ENCODE peak calls at places on chromosomes 4 and X, in five cellular contexts. L is IMR-90, J is mesenchymal stem cell, F is H1, N is trophoblast cell. T is an unnamed sample.
A peak's percentile ranks its signal among the peaks of the same experiment; 100 is the strongest.

GRCh38 chr4:26779674-26780073 is 81.0 kb upstream of the STIM2 start:
- DNase-seq in L (peak; percentile 48), J (no peak), F (no peak), N (no peak), T (no peak)

GRCh38 chr4:108991929-108992328 is 229.1 kb upstream of the ETNPPL start:
- DNase-seq in L (peak; percentile 79), J (peak; percentile 82), F (no peak), N (peak; percentile 3), T (no peak)

GRCh38 chr4:38109896-38110295 is 149.7 kb downstream of the PTTG2 start:
- DNase-seq in L (no peak), J (peak; percentile 68), F (no peak), N (no peak), T (peak; percentile 72)

GRCh38 chr4:20251061-20251795 is 477 bp upstream of the SLIT2 start:
- DNase-seq in L (peak; percentile 16), J (peak; percentile 18), F (no peak), N (no peak), T (no peak)

GRCh38 chr4:132001542-132001941 is 1147.6 kb upstream of the PCDH10 start:
- DNase-seq in L (peak; percentile 75), J (peak; percentile 54), F (no peak), N (no peak), T (no peak)

GRCh38 chr4:79184461-79184860 is 141.4 kb downstream of the NAA11 start:
- DNase-seq in L (no peak), J (no peak), F (no peak), N (no peak), T (no peak)

GRCh38 chr4:47531241-47531953 is 46.3 kb downstream of the ATP10D start:
- DNase-seq in L (peak; percentile 90), J (peak; percentile 83), F (no peak), N (peak; percentile 35), T (peak; percentile 21)

GRCh38 chr4:114807759-114808404 is 209.3 kb downstream of the UGT8 start:
- DNase-seq in L (peak; percentile 3), J (peak; percentile 39), F (peak; percentile 15), N (peak; percentile 24), T (peak; percentile 44)

GRCh38 chr4:85744950-85745349 is 270.0 kb downstream of the ARHGAP24 start:
- DNase-seq in L (no peak), J (peak; percentile 88), F (no peak), N (no peak), T (no peak)

GRCh38 chrX:97743014-97743413 is 859.3 kb downstream of the RPA4 start:
- DNase-seq in L (no peak), J (no peak), F (no peak), N (no peak), T (no peak)

GRCh38 chrX:115968436-115969252 is 201.9 kb upstream of the AGTR2 start:
- DNase-seq in L (no peak), J (peak; percentile 66), F (peak; percentile 82), N (no peak), T (peak; percentile 26)

GRCh38 chr4:8236141-8236919 is 33.2 kb upstream of the HTRA3 start:
- DNase-seq in L (no peak), J (no peak), F (no peak), N (no peak), T (no peak)

GRCh38 chr4:2811830-2812599 is 19.1 kb downstream of the SH3BP2 start:
- DNase-seq in L (peak; percentile 65), J (peak; percentile 74), F (no peak), N (no peak), T (no peak)

GRCh38 chrX:108590496-108590895 is 145.9 kb downstream of the IRS4 start:
- DNase-seq in L (peak; percentile 8), J (peak; percentile 4), F (no peak), N (peak; percentile 1), T (no peak)

GRCh38 chr4:46392421-46392820 is 2.5 kb upstream of the GABRA2 start:
- DNase-seq in L (peak; percentile 11), J (peak; percentile 48), F (no peak), N (no peak), T (peak; percentile 30)

GRCh38 chr4:31370866-31371465 is 650.8 kb downstream of the PCDH7 start:
- DNase-seq in L (peak; percentile 28), J (peak; percentile 52), F (no peak), N (no peak), T (peak; percentile 39)

GRCh38 chr4:48067536-48067935 is 51.0 kb downstream of the NIPAL1 start:
- DNase-seq in L (no peak), J (no peak), F (no peak), N (peak; percentile 50), T (no peak)

GRCh38 chrX:154019633-154020499 is at the start of gene IRAK1:
- DNase-seq in L (peak; percentile 52), J (peak; percentile 66), F (no peak), N (peak; percentile 32), T (peak; percentile 27)

GRCh38 chr4:122090989-122091388 is 61.1 kb upstream of the BLTP1 start:
- DNase-seq in L (no peak), J (peak; percentile 16), F (no peak), N (no peak), T (no peak)

GRCh38 chr4:8197521-8197920 is 1.6 kb upstream of the SH3TC1 start:
- DNase-seq in L (no peak), J (no peak), F (no peak), N (no peak), T (no peak)

GRCh38 chrX:96372313-96373046 is 312.2 kb upstream of the DIAPH2 start:
- DNase-seq in L (peak; percentile 70), J (peak; percentile 55), F (no peak), N (peak; percentile 10), T (peak; percentile 4)

GRCh38 chr4:44493924-44494323 is 45.3 kb upstream of the KCTD8 start:
- DNase-seq in L (no peak), J (peak; percentile 7), F (no peak), N (no peak), T (peak; percentile 14)

GRCh38 chr4:109703664-109704351 is 563 bp upstream of the CASP6 start:
- DNase-seq in L (no peak), J (peak; percentile 28), F (no peak), N (no peak), T (no peak)

GRCh38 chr4:67886281-67886680 is 2.5 kb upstream of the TMPRSS11D start:
- DNase-seq in L (peak; percentile 61), J (peak; percentile 34), F (no peak), N (no peak), T (no peak)

GRCh38 chr4:106502106-106502699 is 133.6 kb upstream of the GIMD1 start:
- DNase-seq in L (peak; percentile 55), J (peak; percentile 61), F (peak; percentile 44), N (peak; percentile 31), T (peak; percentile 56)

GRCh38 chrX:12307961-12308360 is 169.7 kb downstream of the FRMPD4 start:
- DNase-seq in L (no peak), J (no peak), F (no peak), N (no peak), T (no peak)

GRCh38 chr4:2066011-2066551 is 7.0 kb downstream of the NAT8L start:
- DNase-seq in L (no peak), J (no peak), F (no peak), N (no peak), T (no peak)

GRCh38 chr4:148375581-148375980 is 66.6 kb downstream of the NR3C2 start:
- DNase-seq in L (no peak), J (no peak), F (no peak), N (no peak), T (no peak)

GRCh38 chr4:7414736-7415510 is 19.8 kb downstream of the PSAPL1 start:
- DNase-seq in L (no peak), J (no peak), F (no peak), N (no peak), T (no peak)

GRCh38 chr4:7202391-7202790 is 10.1 kb downstream of the SORCS2 start:
- DNase-seq in L (peak; percentile 37), J (no peak), F (no peak), N (no peak), T (no peak)

GRCh38 chr4:1375051-1375721 is 28.2 kb downstream of the UVSSA start:
- DNase-seq in L (no peak), J (no peak), F (no peak), N (no peak), T (no peak)

GRCh38 chr4:55336138-55337034 is 9.7 kb upstream of the SRD5A3 start:
- DNase-seq in L (no peak), J (no peak), F (no peak), N (no peak), T (no peak)

GRCh38 chr4:1899149-1900086 is 28.2 kb downstream of the NSD2 start:
- DNase-seq in L (peak; percentile 78), J (peak; percentile 85), F (peak; percentile 53), N (peak; percentile 64), T (peak; percentile 74)

GRCh38 chr4:8516996-8517550 is 63.1 kb upstream of the GPR78 start:
- DNase-seq in L (no peak), J (no peak), F (no peak), N (peak; percentile 26), T (no peak)

DNA sequence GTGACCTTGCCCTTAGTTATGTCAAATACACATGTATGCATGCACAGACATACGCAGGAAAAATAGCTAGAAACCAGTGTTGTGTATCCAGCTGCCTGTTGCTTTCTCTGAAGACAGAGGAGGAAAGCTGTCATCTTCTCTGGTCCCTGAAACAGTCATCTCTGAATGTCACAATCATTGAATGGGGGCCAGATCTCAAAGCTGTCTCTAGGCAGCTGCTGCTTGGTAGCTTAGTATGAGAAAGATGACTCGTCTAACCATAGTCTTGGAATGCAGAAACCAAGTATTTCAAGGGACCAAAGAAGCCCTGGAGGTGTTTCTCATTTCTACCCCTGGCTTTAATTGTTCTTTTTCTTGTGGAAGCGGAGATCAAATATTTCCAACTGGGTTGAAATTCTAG is 4.0 kb downstream of the GRIA3 start:
- DNase-seq in L (no peak), J (peak; percentile 3), F (no peak), N (no peak), T (no peak)
- H3K14ac ChIP-seq in L (no peak overlapping the region), J (no peak overlapping the region), F (no peak overlapping the region), N (no peak overlapping the region), T (no peak overlapping the region)

GRCh38 chr4:24937176-24937575 is 24.3 kb upstream of the CCDC149 start:
- DNase-seq in L (no peak), J (no peak), F (no peak), N (no peak), T (no peak)
- H3K9me3 ChIP-seq in L (peaks cover 11% of the 10 kb centered on the region), J (peaks cover 36% of the 10 kb centered on the region), F (peaks cover 33% of the 10 kb centered on the region), N (peaks cover 8% of the 10 kb centered on the region), T (peaks cover 2% of the 10 kb centered on the region)

DNA sequence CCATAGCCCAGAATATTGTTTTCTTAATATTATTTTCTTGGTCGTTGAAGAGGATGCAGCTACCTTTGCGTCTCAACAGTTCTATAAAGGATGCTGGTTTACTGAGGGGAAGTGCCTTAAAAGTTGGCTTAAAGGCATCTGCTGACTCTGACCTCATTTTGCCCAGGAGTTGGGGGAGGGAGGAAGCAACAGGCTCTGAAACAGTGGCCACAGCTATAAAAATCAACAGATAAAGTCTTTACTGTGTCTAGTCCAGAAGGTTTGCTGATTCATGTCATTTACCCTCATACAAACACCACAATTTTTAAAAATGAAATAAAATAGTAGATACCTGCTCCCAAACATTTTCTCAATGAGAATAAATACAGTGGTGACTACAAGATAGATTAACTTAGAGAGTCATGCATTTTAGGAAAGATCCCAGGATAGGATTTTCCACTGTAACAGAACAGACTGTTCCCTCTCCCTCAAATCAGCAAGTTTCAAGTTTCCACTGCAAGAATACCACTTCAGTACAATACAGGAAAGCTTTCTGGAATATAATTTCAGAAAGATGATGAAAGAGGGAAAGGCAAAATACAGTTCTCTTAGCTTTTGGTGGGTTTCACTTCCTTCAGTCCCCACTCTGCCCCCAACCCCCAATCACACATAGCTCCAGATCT is 1.9 kb downstream of the PHKA1 start:
- DNase-seq in L (peak; percentile 13), J (peak; percentile 30), F (no peak), N (no peak), T (no peak)
- H3K4me3 ChIP-seq in L (no peak overlapping the region), J (no peak overlapping the region), F (no peak overlapping the region), N (no peak overlapping the region), T (no peak overlapping the region)

GRCh38 chr4:163493643-163494359 is 689 bp upstream of the TMA16 start:
- DNase-seq in L (no peak), J (no peak), F (no peak), N (no peak), T (no peak)
- H3K14ac ChIP-seq in L (peak overlapping the region; percentile 47), J (no peak overlapping the region), F (no peak overlapping the region), N (peak overlapping the region; percentile 4), T (peak overlapping the region; percentile 21)